ENCODE peak calls at places on chromosome 2, in six cellular contexts. H, X, B, U, W and T are unnamed samples.

GRCh38 chr2:36753706-36754221 is 57.3 kb downstream of the VIT start:
- DNase-seq in W (no peak), U (no peak), H (peak; percentile 54), B (no peak), X (no peak), T (peak; percentile 28)

GRCh38 chr2:232332940-232333259 is 45.7 kb upstream of the ALPP start:
- DNase-seq in B (no peak), H (no peak), W (no peak), X (no peak), U (no peak), T (no peak)

GRCh38 chr2:191038741-191039140 is 24.8 kb upstream of the STAT1 start:
- DNase-seq in X (no peak), W (no peak), B (no peak), H (no peak), U (no peak), T (no peak)

GRCh38 chr2:181770145-181770544 is 89.8 kb upstream of the NEUROD1 start:
- DNase-seq in U (no peak), W (no peak), H (peak; percentile 38), B (no peak), X (no peak), T (peak; percentile 16)

GRCh38 chr2:196268022-196268421 is 96.6 kb upstream of the STK17B start:
- DNase-seq in H (no peak), W (no peak), B (no peak), U (peak; percentile 64), X (no peak), T (peak; percentile 32)

GRCh38 chr2:26768759-26769500 is 4.8 kb downstream of the SLC35F6 start:
- DNase-seq in W (peak; percentile 66), U (peak; percentile 97), B (peak; percentile 75), X (no peak), H (peak; percentile 67), T (peak; percentile 62)

GRCh38 chr2:86787701-86788100 is 3.0 kb downstream of the CD8A start:
- DNase-seq in U (peak; percentile 57), H (no peak), B (no peak), X (no peak), W (no peak), T (no peak)

GRCh38 chr2:212995920-212996319 is 155.5 kb downstream of the IKZF2 start:
- DNase-seq in H (peak; percentile 20), B (no peak), U (no peak), X (no peak), W (no peak), T (peak; percentile 60)

GRCh38 chr2:234178309-234179030 is 128.0 kb downstream of the SPP2 start:
- DNase-seq in W (no peak), H (peak; percentile 79), B (no peak), X (no peak), U (peak; percentile 0), T (peak; percentile 15)

GRCh38 chr2:47008381-47009280 is 93.0 kb upstream of the MCFD2 start:
- DNase-seq in U (no peak), W (peak; percentile 63), H (no peak), X (no peak), B (no peak), T (no peak)

GRCh38 chr2:217960351-217960750 is 42.4 kb downstream of the TNS1 start:
- DNase-seq in U (no peak), H (no peak), W (no peak), X (no peak), B (no peak), T (no peak)

GRCh38 chr2:138276367-138276766 is 225.2 kb upstream of the SPOPL start:
- DNase-seq in W (no peak), U (no peak), H (no peak), X (no peak), B (no peak), T (no peak)

GRCh38 chr2:119408221-119408619 is 23.4 kb upstream of the TMEM37 start:
- DNase-seq in X (no peak), U (no peak), W (no peak), B (no peak), H (no peak), T (no peak)

GRCh38 chr2:71244302-71244660 is 17.4 kb upstream of the PAIP2B start:
- DNase-seq in H (no peak), B (no peak), W (no peak), X (no peak), U (no peak), T (no peak)

GRCh38 chr2:215870088-215870490 is 143.3 kb downstream of the MREG start:
- DNase-seq in X (no peak), H (no peak), U (no peak), B (no peak), W (no peak), T (peak; percentile 31)

GRCh38 chr2:133497261-133497893 is 70.9 kb downstream of the NCKAP5 start:
- DNase-seq in U (no peak), H (no peak), X (no peak), B (no peak), W (no peak), T (no peak)

GRCh38 chr2:127953128-127953718 is 67.5 kb upstream of the AMMECR1L start:
- DNase-seq in H (no peak), W (peak; percentile 56), U (no peak), X (no peak), B (no peak), T (no peak)

GRCh38 chr2:96095116-96095636 is 21.2 kb downstream of the ADRA2B start:
- DNase-seq in H (no peak), U (no peak), X (no peak), B (no peak), W (peak; percentile 13), T (no peak)

GRCh38 chr2:229714736-229715541 is 584 bp upstream of the DNER start:
- DNase-seq in U (peak; percentile 51), B (peak; percentile 34), W (peak; percentile 42), H (peak; percentile 58), X (no peak), T (peak; percentile 85)

GRCh38 chr2:133986881-133987793 is 266.7 kb upstream of the MGAT5 start:
- DNase-seq in U (no peak), W (no peak), B (no peak), H (no peak), X (no peak), T (no peak)

GRCh38 chr2:197247083-197247482 is 63.5 kb downstream of the ANKRD44 start:
- DNase-seq in U (no peak), H (no peak), B (no peak), X (no peak), W (no peak), T (no peak)

GRCh38 chr2:45269149-45269793 is 260.0 kb upstream of the SIX2 start:
- DNase-seq in W (no peak), B (no peak), H (peak; percentile 40), U (no peak), X (no peak), T (peak; percentile 53)

GRCh38 chr2:19474128-19474527 is 115.7 kb upstream of the OSR1 start:
- DNase-seq in B (no peak), X (no peak), W (no peak), H (peak; percentile 71), U (peak; percentile 90), T (peak; percentile 53)

GRCh38 chr2:105196651-105197050 is 44.9 kb upstream of the GPR45 start:
- DNase-seq in U (no peak), B (no peak), H (no peak), X (no peak), W (no peak), T (no peak)

GRCh38 chr2:62406573-62407043 is 99.4 kb downstream of the TMEM17 start:
- DNase-seq in W (no peak), X (no peak), H (no peak), U (no peak), B (no peak), T (no peak)

GRCh38 chr2:58376592-58376991 is 135.5 kb upstream of the FANCL start:
- DNase-seq in U (no peak), B (no peak), H (peak; percentile 51), X (no peak), W (no peak), T (peak; percentile 74)

GRCh38 chr2:11996618-11997017 is 250.2 kb downstream of the LPIN1 start:
- DNase-seq in H (peak; percentile 58), X (no peak), W (no peak), B (no peak), U (no peak), T (peak; percentile 82)

GRCh38 chr2:64114912-64115277 is 29.3 kb downstream of the PELI1 start:
- DNase-seq in X (no peak), U (no peak), B (no peak), H (no peak), W (no peak), T (no peak)

GRCh38 chr2:105595536-105595935 is 149.2 kb upstream of the NCK2 start:
- DNase-seq in X (no peak), U (no peak), H (peak; percentile 89), W (no peak), B (no peak), T (peak; percentile 59)

GRCh38 chr2:38622210-38622609 is 19.5 kb upstream of the HNRNPLL start:
- DNase-seq in X (no peak), H (no peak), B (no peak), U (peak; percentile 92), W (no peak), T (no peak)